ENCODE peak calls at places on chromosomes 3 and 15, in five cellular contexts. G is uterus, U is progenitor cell of endocrine pancreas, P is BE2C, Y is GM13977. I is an unnamed sample.

GRCh38 chr3:194296448-194296831 is 54.7 kb downstream of the CPN2 start:
- DNase-seq in Y (no peak), U (no peak), G (no peak), P (no peak), I (peak; percentile 78)

GRCh38 chr15:64681424-64682024 is 93.9 kb downstream of the RBPMS2 start:
- DNase-seq in Y (peak; percentile 62), P (peak; percentile 80), G (peak; percentile 46), U (peak; percentile 28), I (peak; percentile 81)

GRCh38 chr3:29637093-29637492 is 356.2 kb downstream of the RBMS3 start:
- DNase-seq in U (no peak), G (no peak), P (no peak), Y (no peak), I (peak; percentile 84)

GRCh38 chr3:121424549-121424948 is 121.2 kb downstream of the POLQ start:
- DNase-seq in G (no peak), U (no peak), Y (no peak), P (no peak), I (no peak)

GRCh38 chr15:92882697-92883642 is 17.2 kb upstream of the CHD2 start:
- DNase-seq in U (peak; percentile 30), G (no peak), Y (peak; percentile 40), P (peak; percentile 39), I (no peak)

GRCh38 chr3:39361252-39361927 is 21.8 kb upstream of the SLC25A38 start:
- DNase-seq in G (no peak), P (no peak), U (no peak), Y (no peak), I (no peak)

GRCh38 chr3:177820683-177821316 is 623.5 kb upstream of the TBL1XR1 start:
- DNase-seq in G (no peak), U (no peak), Y (no peak), P (no peak), I (no peak)

GRCh38 chr15:43877371-43877770 is 50.6 kb downstream of the WDR76 start:
- DNase-seq in Y (no peak), P (no peak), U (no peak), G (no peak), I (no peak)

GRCh38 chr3:129829640-129830039 is 63.9 kb downstream of the TMCC1 start:
- DNase-seq in P (peak; percentile 62), U (no peak), G (peak; percentile 42), Y (peak; percentile 20), I (peak; percentile 85)

GRCh38 chr3:141401584-141402475 is 33.5 kb downstream of the ZBTB38 start:
- DNase-seq in G (peak; percentile 60), U (peak; percentile 37), Y (peak; percentile 79), P (peak; percentile 53), I (peak; percentile 45)

GRCh38 chr3:171874879-171875278 is 31.7 kb downstream of the TMEM212 start:
- DNase-seq in U (no peak), G (no peak), P (no peak), Y (no peak), I (peak; percentile 33)

GRCh38 chr15:60441323-60441722 is 37.6 kb downstream of the ICE2 start:
- DNase-seq in Y (no peak), G (no peak), U (no peak), P (no peak), I (no peak)

GRCh38 chr15:87610366-87610765 is 646.2 kb downstream of the NTRK3 start:
- DNase-seq in G (no peak), P (peak; percentile 23), Y (no peak), U (no peak), I (no peak)

GRCh38 chr3:58585994-58586393 is 8.8 kb upstream of the FAM107A start:
- DNase-seq in G (no peak), P (no peak), Y (peak; percentile 66), U (no peak), I (no peak)

GRCh38 chr3:17912011-17912760 is 169.8 kb upstream of the TBC1D5 start:
- DNase-seq in Y (no peak), P (no peak), G (no peak), U (no peak), I (no peak)

GRCh38 chr15:50816191-50816590 is 50.7 kb upstream of the SPPL2A start:
- DNase-seq in P (no peak), G (no peak), Y (no peak), U (no peak), I (no peak)

GRCh38 chr3:55481067-55481917 is 5.8 kb downstream of the WNT5A start:
- DNase-seq in U (no peak), Y (no peak), P (no peak), G (peak; percentile 48), I (peak; percentile 42)

GRCh38 chr3:4772171-4772804 is 206.9 kb upstream of the BHLHE40 start:
- DNase-seq in P (no peak), U (no peak), Y (no peak), G (peak; percentile 94), I (no peak)

GRCh38 chr3:175316799-175317198 is 457.7 kb downstream of the NAALADL2 start:
- DNase-seq in Y (no peak), P (no peak), G (no peak), U (no peak), I (no peak)

GRCh38 chr3:2247249-2247648 is 148.6 kb downstream of the CNTN4 start:
- DNase-seq in U (no peak), Y (no peak), P (no peak), G (no peak), I (no peak)

GRCh38 chr15:57554821-57555185 is 36.9 kb upstream of the MYZAP start:
- DNase-seq in U (no peak), G (no peak), P (no peak), Y (no peak), I (no peak)

GRCh38 chr3:112776836-112777235 is 69.8 kb downstream of the CD200R1L start:
- DNase-seq in Y (no peak), G (no peak), P (no peak), U (no peak), I (no peak)

GRCh38 chr15:28026764-28027713 is 72.1 kb downstream of the OCA2 start:
- DNase-seq in Y (no peak), U (no peak), P (no peak), G (no peak), I (no peak)

GRCh38 chr3:58197588-58197987 is 13.2 kb downstream of the DNASE1L3 start:
- DNase-seq in U (no peak), G (no peak), P (no peak), Y (no peak), I (no peak)

GRCh38 chr3:109899930-109900329 is 562.6 kb upstream of the DPPA4 start:
- DNase-seq in P (no peak), U (no peak), Y (no peak), G (no peak), I (no peak)

GRCh38 chr15:84598993-84599392 is 1.8 kb upstream of the ZSCAN2 start:
- DNase-seq in Y (peak; percentile 50), G (peak; percentile 17), U (no peak), P (peak; percentile 62), I (peak; percentile 58)